ENCODE peak calls at places on chromosomes 2 and 18, in four cellular contexts. I is HepG2, M is GM12878, G is H1. P is an unnamed sample.

GRCh38 chr2:181573140-181573736 is 83.7 kb downstream of the CERKL start:
- DNase-seq in M (no peak), G (no peak), I (peak), P (peak)

GRCh38 chr2:100011272-100011711 is 131.1 kb downstream of the AFF3 start:
- DNase-seq in I (no peak), G (no peak), M (no peak), P (no peak)

GRCh38 chr2:96860065-96861029 is 2.5 kb upstream of the ANKRD39 start:
- DNase-seq in G (peak), M (no peak), I (no peak), P (no peak)

GRCh38 chr2:202172439-202173191 is 65.8 kb downstream of the SUMO1 start:
- DNase-seq in M (peak), I (no peak), G (no peak), P (no peak)

GRCh38 chr2:101380376-101380775 is 6.9 kb downstream of the CREG2 start:
- DNase-seq in M (no peak), I (no peak), G (no peak), P (no peak)

GRCh38 chr2:101596346-101596745 is 101.2 kb upstream of the MAP4K4 start:
- DNase-seq in I (no peak), G (no peak), M (no peak), P (no peak)

GRCh38 chr2:211751853-211752252 is 786.7 kb downstream of the ERBB4 start:
- DNase-seq in M (no peak), G (no peak), I (no peak), P (no peak)

GRCh38 chr2:238230699-238231098 is 9.1 kb downstream of the HES6 start:
- DNase-seq in G (no peak), M (no peak), I (no peak), P (no peak)

GRCh38 chr18:50726960-50727589 is 92.7 kb downstream of the MRO start:
- DNase-seq in G (no peak), I (no peak), M (peak), P (no peak)

GRCh38 chr18:43049021-43049420 is 66.5 kb downstream of the RIT2 start:
- DNase-seq in I (no peak), M (no peak), G (no peak), P (no peak)

GRCh38 chr2:205747827-205748386 is 65.6 kb downstream of the NRP2 start:
- DNase-seq in M (no peak), I (peak), G (no peak), P (no peak)

GRCh38 chr2:128727404-128727803 is 408.7 kb upstream of the HS6ST1 start:
- DNase-seq in I (no peak), M (no peak), G (no peak), P (no peak)

GRCh38 chr18:33446604-33447003 is 6.1 kb upstream of the CCDC178 start:
- DNase-seq in I (no peak), M (no peak), G (no peak), P (no peak)

GRCh38 chr2:219388127-219388844 is 574 bp upstream of the DNPEP start:
- DNase-seq in M (peak), G (peak), I (peak), P (peak)

GRCh38 chr18:5296706-5297320 is 1.3 kb upstream of the ZBTB14 start:
- DNase-seq in G (peak), M (no peak), I (peak), P (peak)

GRCh38 chr2:43484323-43484930 is 111.4 kb downstream of the THADA start:
- DNase-seq in G (no peak), M (no peak), I (peak), P (peak)

GRCh38 chr2:62938126-62938525 is 112.5 kb upstream of the OTX1 start:
- DNase-seq in M (no peak), G (no peak), I (no peak), P (no peak)

GRCh38 chr2:230898016-230898415 is 27.0 kb downstream of the GPR55 start:
- DNase-seq in I (no peak), G (no peak), M (no peak), P (no peak)

GRCh38 chr2:150075831-150076230 is 411.6 kb downstream of the RND3 start:
- DNase-seq in G (no peak), M (no peak), I (no peak), P (no peak)

GRCh38 chr18:52903858-52904257 is 563.9 kb downstream of the DCC start:
- DNase-seq in M (no peak), I (peak), G (peak), P (peak)

GRCh38 chr2:45850558-45850957 is 199.1 kb downstream of the PRKCE start:
- DNase-seq in G (no peak), I (no peak), M (no peak), P (no peak)

GRCh38 chr2:71001592-71002570 is 7.2 kb upstream of the TEX261 start:
- DNase-seq in M (no peak), G (peak), I (no peak), P (peak)

GRCh38 chr2:60552851-60553495 is 481 bp downstream of the BCL11A start:
- DNase-seq in I (no peak), M (no peak), G (peak), P (no peak)

GRCh38 chr2:64675860-64676259 is 22.1 kb upstream of the SERTAD2 start:
- DNase-seq in I (peak), M (no peak), G (no peak), P (no peak)

GRCh38 chr2:220282221-220282620 is 654.8 kb downstream of the SLC4A3 start:
- DNase-seq in M (no peak), G (no peak), I (no peak), P (no peak)

GRCh38 chr2:84946204-84947009 is 24.6 kb upstream of the KCMF1 start:
- DNase-seq in M (peak), G (no peak), I (peak), P (no peak)

GRCh38 chr2:241561811-241562210 is 3.3 kb downstream of the BOK start:
- DNase-seq in G (no peak), M (no peak), I (no peak), P (no peak)

GRCh38 chr2:235545369-235546150 is 51.7 kb downstream of the AGAP1 start:
- DNase-seq in M (no peak), I (no peak), G (no peak), P (no peak)
- TF ChIP-seq SUZ12 in M (no peak), I (no peak), G (no peak), P (no peak)

DNA sequence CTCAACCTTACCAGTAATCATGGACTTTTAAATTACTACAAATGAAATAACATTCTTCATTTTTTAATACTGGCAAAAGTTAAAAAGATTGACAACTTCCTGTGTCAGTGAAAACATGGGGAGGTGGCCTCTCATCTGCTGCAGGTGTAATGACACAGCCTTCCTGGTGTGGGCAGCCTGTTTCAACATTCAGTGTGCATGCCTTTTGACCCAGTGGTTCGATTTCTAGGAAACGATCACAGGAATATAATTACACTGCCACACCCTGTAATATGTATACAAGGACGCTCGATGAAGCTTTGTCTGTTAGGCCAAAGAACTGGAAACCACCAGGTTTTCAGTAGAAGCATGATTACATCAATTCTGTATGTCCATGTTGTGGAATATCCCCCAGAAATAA is 68.7 kb downstream of the MTHFD2 start:
- DNase-seq in M (no peak), G (no peak), I (peak), P (no peak)
- TF ChIP-seq ZNF274 in M (no peak), G (no peak), I (no peak), P (no peak)

DNA sequence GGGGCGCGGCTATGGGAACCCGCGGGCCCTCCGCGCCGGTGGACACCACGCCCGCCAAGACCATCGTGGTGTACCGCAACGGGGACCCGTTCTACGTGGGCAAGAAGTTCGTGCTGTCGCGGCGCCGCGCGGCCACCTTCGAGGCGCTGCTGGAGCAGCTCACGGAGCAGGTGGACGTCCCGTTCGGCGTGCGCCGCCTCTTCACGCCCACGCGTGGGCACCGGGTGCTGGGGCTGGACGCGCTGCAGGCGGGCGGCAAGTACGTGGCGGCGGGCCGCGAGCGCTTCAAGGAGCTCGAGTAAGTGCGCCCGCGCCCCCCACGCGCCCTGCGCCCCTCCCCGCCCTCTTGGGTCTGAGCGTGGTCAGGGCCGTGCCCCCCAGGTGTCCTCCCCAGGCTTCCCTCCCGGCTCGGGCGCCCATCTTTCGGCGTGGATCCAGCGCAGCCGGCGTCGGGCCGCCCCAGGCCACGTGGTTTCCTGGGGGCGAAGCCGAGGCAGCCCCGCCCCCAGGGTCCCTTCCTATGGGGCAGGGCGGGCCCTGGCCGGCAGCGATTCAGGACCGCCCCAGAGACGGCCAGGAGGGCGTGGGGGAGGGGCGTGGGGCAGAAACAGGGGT is 473 bp downstream of the DCDC2C start:
- DNase-seq in G (no peak), I (no peak), M (no peak), P (no peak)
- H3K4me3 ChIP-seq in G (peak), I (no peak), M (no peak), P (peak)

DNA sequence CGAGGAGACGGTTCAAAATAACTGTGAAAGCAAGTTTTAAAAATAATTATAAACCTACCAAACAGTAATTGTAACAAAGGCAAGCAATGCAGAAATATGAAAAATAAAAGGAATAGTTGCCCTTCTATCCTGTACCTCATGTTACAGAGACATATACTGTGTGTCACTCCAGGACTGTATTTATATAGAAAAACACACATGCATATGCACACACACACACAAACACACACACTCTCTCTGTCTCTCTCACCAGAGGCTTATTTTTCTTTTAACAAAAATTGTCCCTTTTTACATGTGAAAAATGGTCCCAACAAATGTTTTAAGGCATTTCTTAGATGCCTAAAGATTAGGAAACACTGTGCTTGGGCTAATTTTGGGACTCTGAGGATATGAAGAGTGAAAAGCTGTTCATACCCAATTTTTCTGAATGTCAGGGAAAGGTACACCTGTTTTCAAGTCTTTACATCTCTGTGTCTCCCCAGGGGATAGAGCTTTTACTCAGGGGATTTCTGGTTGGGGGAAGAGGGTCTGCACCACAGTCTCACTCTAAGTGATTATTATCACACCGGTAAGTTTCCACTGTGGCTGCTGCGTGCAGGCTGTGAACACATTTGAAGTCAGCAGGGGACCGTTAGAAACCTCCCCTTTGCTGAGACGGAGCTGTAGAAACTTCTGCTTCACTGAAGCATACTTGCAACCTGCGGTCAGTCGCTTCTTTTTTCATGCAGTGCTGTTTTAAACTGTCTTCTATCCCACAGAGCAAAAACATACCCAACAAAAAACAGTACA is 51.4 kb upstream of the SPAG16 start:
- DNase-seq in M (peak), G (no peak), I (no peak), P (peak)
- TF ChIP-seq SUZ12 in M (no peak), G (no peak), I (no peak), P (no peak)

DNA sequence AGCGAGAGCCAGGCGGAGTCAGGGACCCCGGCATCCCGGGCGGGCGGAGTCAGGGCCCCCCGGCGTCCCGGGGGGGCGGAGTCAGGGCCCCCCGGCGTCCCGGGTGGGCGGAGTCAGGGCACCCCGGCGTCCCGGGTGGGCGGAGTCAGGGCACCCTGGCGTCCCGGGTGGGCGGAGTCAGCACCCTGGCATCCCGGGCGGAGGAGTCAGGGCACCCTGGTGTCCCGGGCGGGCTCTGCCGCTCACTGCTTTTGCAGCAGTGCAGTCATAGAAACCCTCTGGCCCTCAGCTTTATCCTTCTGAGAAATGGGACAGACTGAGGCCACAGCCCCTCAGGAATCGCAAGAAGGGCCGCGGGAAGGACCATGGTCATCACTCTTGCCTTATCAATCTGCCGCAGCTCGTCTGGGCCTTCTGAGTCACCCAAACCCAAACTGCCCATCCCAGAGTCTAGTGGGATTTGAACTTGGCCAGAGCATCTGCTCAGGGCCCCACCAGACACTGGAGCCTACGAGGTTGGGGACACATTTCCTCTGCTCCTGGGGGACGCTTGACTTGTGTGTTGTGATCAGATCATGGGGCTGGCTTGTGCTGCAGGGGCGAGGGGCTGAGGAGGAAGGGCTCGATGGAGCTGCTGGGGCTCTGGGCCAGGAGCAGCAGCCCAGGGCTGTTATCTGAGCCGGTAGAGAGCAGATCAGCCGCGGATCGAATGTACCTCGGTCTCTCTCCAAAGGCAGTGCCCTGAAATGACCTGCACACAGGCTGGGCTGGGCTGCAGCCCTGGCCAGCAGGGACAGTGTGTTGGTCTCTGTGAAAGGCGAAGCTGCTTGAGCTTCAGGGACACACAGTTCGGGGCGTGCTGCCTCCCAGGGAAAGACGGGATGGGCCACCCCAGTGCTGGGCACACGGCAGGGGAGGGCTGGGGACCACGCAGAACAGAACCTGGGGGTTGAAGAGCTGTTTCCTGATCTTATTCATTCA is 290.1 kb upstream of the HDAC4 start:
- DNase-seq in M (no peak), G (no peak), I (no peak), P (no peak)
- TF ChIP-seq ZNF274 in M (no peak), G (no peak), I (no peak), P (no peak)

P was measured in NT2/D1.